ENCODE peak calls at places on chromosomes 4 and X, in seven cellular contexts. One of them, this sample, is unnamed.

GRCh38 chr4:5865896-5866599 is 26.8 kb downstream of the CRMP1 start:
- DNase-seq in K562: no peak
- DNase-seq in H1: no peak
- DNase-seq in Peyer's patch: no peak
- DNase-seq in heart left ventricle: no peak
- DNase-seq in body of pancreas: no peak
- DNase-seq in tibial nerve: no peak
- DNase-seq in this sample: no peak

GRCh38 chr4:57078685-57079521 is 31.3 kb downstream of the IGFBP7 start:
- DNase-seq in K562: no peak
- DNase-seq in H1: no peak
- DNase-seq in Peyer's patch: no peak
- DNase-seq in heart left ventricle: no peak
- DNase-seq in body of pancreas: peak; percentile 59
- DNase-seq in tibial nerve: no peak
- DNase-seq in this sample: no peak

GRCh38 chr4:81472249-81473085 is 760 bp upstream of the RASGEF1B start:
- DNase-seq in K562: no peak
- DNase-seq in H1: no peak
- DNase-seq in Peyer's patch: peak; percentile 80
- DNase-seq in heart left ventricle: peak; percentile 35
- DNase-seq in body of pancreas: peak; percentile 61
- DNase-seq in tibial nerve: no peak
- DNase-seq in this sample: no peak

GRCh38 chrX:769796-770195 is 139.2 kb downstream of the SHOX start:
- DNase-seq in K562: no peak
- DNase-seq in H1: no peak
- DNase-seq in Peyer's patch: no peak
- DNase-seq in heart left ventricle: no peak
- DNase-seq in body of pancreas: no peak
- DNase-seq in tibial nerve: no peak
- DNase-seq in this sample: no peak

GRCh38 chr4:74230902-74231499 is 73.1 kb downstream of the MTHFD2L start:
- DNase-seq in K562: no peak
- DNase-seq in H1: no peak
- DNase-seq in Peyer's patch: no peak
- DNase-seq in heart left ventricle: peak; percentile 15
- DNase-seq in body of pancreas: peak; percentile 9
- DNase-seq in tibial nerve: no peak
- DNase-seq in this sample: no peak

GRCh38 chr4:114474401-114474800 is 124.2 kb upstream of the UGT8 start:
- DNase-seq in K562: no peak
- DNase-seq in H1: no peak
- DNase-seq in Peyer's patch: no peak
- DNase-seq in heart left ventricle: no peak
- DNase-seq in body of pancreas: no peak
- DNase-seq in tibial nerve: no peak
- DNase-seq in this sample: no peak

GRCh38 chr4:83250666-83251065 is 33.9 kb downstream of the COQ2 start:
- DNase-seq in K562: no peak
- DNase-seq in H1: no peak
- DNase-seq in Peyer's patch: no peak
- DNase-seq in heart left ventricle: no peak
- DNase-seq in body of pancreas: no peak
- DNase-seq in tibial nerve: no peak
- DNase-seq in this sample: no peak

GRCh38 chr4:180550106-180550505 is 1693.1 kb upstream of the TENM3 start:
- DNase-seq in K562: no peak
- DNase-seq in H1: no peak
- DNase-seq in Peyer's patch: no peak
- DNase-seq in heart left ventricle: no peak
- DNase-seq in body of pancreas: no peak
- DNase-seq in tibial nerve: no peak
- DNase-seq in this sample: no peak

GRCh38 chr4:180240670-180241069 is 2002.5 kb upstream of the TENM3 start:
- DNase-seq in K562: no peak
- DNase-seq in H1: no peak
- DNase-seq in Peyer's patch: no peak
- DNase-seq in heart left ventricle: no peak
- DNase-seq in body of pancreas: no peak
- DNase-seq in tibial nerve: no peak
- DNase-seq in this sample: no peak

GRCh38 chr4:28462766-28463165 is 1602.1 kb downstream of the STIM2 start:
- DNase-seq in K562: no peak
- DNase-seq in H1: no peak
- DNase-seq in Peyer's patch: no peak
- DNase-seq in heart left ventricle: no peak
- DNase-seq in body of pancreas: no peak
- DNase-seq in tibial nerve: no peak
- DNase-seq in this sample: no peak

GRCh38 chr4:5050520-5050955 is 742 bp upstream of the STK32B start:
- DNase-seq in K562: peak; percentile 71
- DNase-seq in H1: peak; percentile 53
- DNase-seq in Peyer's patch: peak; percentile 61
- DNase-seq in heart left ventricle: peak; percentile 62
- DNase-seq in body of pancreas: peak; percentile 76
- DNase-seq in tibial nerve: peak; percentile 33
- DNase-seq in this sample: peak; percentile 49

GRCh38 chrX:31487946-31488345 is 416.1 kb upstream of the FTHL17 start:
- DNase-seq in K562: no peak
- DNase-seq in H1: no peak
- DNase-seq in Peyer's patch: no peak
- DNase-seq in heart left ventricle: no peak
- DNase-seq in body of pancreas: no peak
- DNase-seq in tibial nerve: no peak
- DNase-seq in this sample: no peak

GRCh38 chrX:40085086-40085551 is 12.6 kb downstream of the BCOR start:
- DNase-seq in K562: no peak
- DNase-seq in H1: no peak
- DNase-seq in Peyer's patch: no peak
- DNase-seq in heart left ventricle: no peak
- DNase-seq in body of pancreas: peak; percentile 64
- DNase-seq in tibial nerve: no peak
- DNase-seq in this sample: no peak

GRCh38 chr4:119139822-119140252 is 4.2 kb downstream of the MYOZ2 start:
- DNase-seq in K562: no peak
- DNase-seq in H1: no peak
- DNase-seq in Peyer's patch: no peak
- DNase-seq in heart left ventricle: no peak
- DNase-seq in body of pancreas: peak; percentile 9
- DNase-seq in tibial nerve: no peak
- DNase-seq in this sample: no peak

GRCh38 chr4:147696866-147697265 is 12.9 kb upstream of the PRMT9 start:
- DNase-seq in K562: no peak
- DNase-seq in H1: no peak
- DNase-seq in Peyer's patch: no peak
- DNase-seq in heart left ventricle: no peak
- DNase-seq in body of pancreas: no peak
- DNase-seq in tibial nerve: no peak
- DNase-seq in this sample: no peak

GRCh38 chr4:89800012-89800516 is 36.9 kb downstream of the SNCA start:
- DNase-seq in K562: no peak
- DNase-seq in H1: no peak
- DNase-seq in Peyer's patch: no peak
- DNase-seq in heart left ventricle: no peak
- DNase-seq in body of pancreas: no peak
- DNase-seq in tibial nerve: no peak
- DNase-seq in this sample: no peak

GRCh38 chr4:53734584-53735363 is 143.5 kb upstream of the LNX1 start:
- DNase-seq in K562: no peak
- DNase-seq in H1: no peak
- DNase-seq in Peyer's patch: no peak
- DNase-seq in heart left ventricle: no peak
- DNase-seq in body of pancreas: no peak
- DNase-seq in tibial nerve: no peak
- DNase-seq in this sample: no peak

GRCh38 chr4:14100349-14100748 is 472.8 kb upstream of the BOD1L1 start:
- DNase-seq in K562: no peak
- DNase-seq in H1: no peak
- DNase-seq in Peyer's patch: no peak
- DNase-seq in heart left ventricle: no peak
- DNase-seq in body of pancreas: no peak
- DNase-seq in tibial nerve: no peak
- DNase-seq in this sample: no peak

GRCh38 chrX:46840946-46841740 is 4.3 kb downstream of the RP2 start:
- DNase-seq in K562: no peak
- DNase-seq in H1: no peak
- DNase-seq in Peyer's patch: no peak
- DNase-seq in heart left ventricle: no peak
- DNase-seq in body of pancreas: no peak
- DNase-seq in tibial nerve: no peak
- DNase-seq in this sample: no peak

GRCh38 chr4:54090804-54091623 is 8.9 kb upstream of the GSX2 start:
- DNase-seq in K562: no peak
- DNase-seq in H1: no peak
- DNase-seq in Peyer's patch: no peak
- DNase-seq in heart left ventricle: peak; percentile 25
- DNase-seq in body of pancreas: peak; percentile 33
- DNase-seq in tibial nerve: no peak
- DNase-seq in this sample: no peak

GRCh38 chrX:51568586-51568985 is 50.1 kb downstream of the CENPVL3 start:
- DNase-seq in K562: no peak
- DNase-seq in H1: no peak
- DNase-seq in Peyer's patch: no peak
- DNase-seq in heart left ventricle: no peak
- DNase-seq in body of pancreas: no peak
- DNase-seq in tibial nerve: no peak
- DNase-seq in this sample: no peak

GRCh38 chr4:77538574-77539157 is 67.0 kb upstream of the CXCL13 start:
- DNase-seq in K562: no peak
- DNase-seq in H1: no peak
- DNase-seq in Peyer's patch: no peak
- DNase-seq in heart left ventricle: no peak
- DNase-seq in body of pancreas: peak; percentile 67
- DNase-seq in tibial nerve: no peak
- DNase-seq in this sample: no peak

GRCh38 chr4:113300384-113301011 is 251.0 kb downstream of the ANK2 start:
- DNase-seq in K562: no peak
- DNase-seq in H1: no peak
- DNase-seq in Peyer's patch: no peak
- DNase-seq in heart left ventricle: peak; percentile 16
- DNase-seq in body of pancreas: peak; percentile 18
- DNase-seq in tibial nerve: no peak
- DNase-seq in this sample: peak; percentile 9

GRCh38 chr4:105637409-105638258 is 70.9 kb downstream of the INTS12 start:
- DNase-seq in K562: peak; percentile 42
- DNase-seq in H1: no peak
- DNase-seq in Peyer's patch: peak; percentile 92
- DNase-seq in heart left ventricle: peak; percentile 61
- DNase-seq in body of pancreas: peak; percentile 77
- DNase-seq in tibial nerve: peak; percentile 72
- DNase-seq in this sample: no peak

GRCh38 chrX:10014462-10015373 is 47.6 kb downstream of the CLDN34 start:
- DNase-seq in K562: peak; percentile 67
- DNase-seq in H1: peak; percentile 38
- DNase-seq in Peyer's patch: peak; percentile 89
- DNase-seq in heart left ventricle: peak; percentile 89
- DNase-seq in body of pancreas: peak; percentile 89
- DNase-seq in tibial nerve: peak; percentile 65
- DNase-seq in this sample: no peak

GRCh38 chr4:8099981-8100464 is 58.6 kb downstream of the ABLIM2 start:
- DNase-seq in K562: no peak
- DNase-seq in H1: no peak
- DNase-seq in Peyer's patch: no peak
- DNase-seq in heart left ventricle: no peak
- DNase-seq in body of pancreas: peak; percentile 13
- DNase-seq in tibial nerve: no peak
- DNase-seq in this sample: no peak

GRCh38 chr4:162285753-162286152 is 122.0 kb upstream of the FSTL5 start:
- DNase-seq in K562: no peak
- DNase-seq in H1: no peak
- DNase-seq in Peyer's patch: no peak
- DNase-seq in heart left ventricle: no peak
- DNase-seq in body of pancreas: no peak
- DNase-seq in tibial nerve: no peak
- DNase-seq in this sample: no peak

GRCh38 chr4:72468904-72469502 is 100.0 kb downstream of the ADAMTS3 start:
- DNase-seq in K562: peak; percentile 40
- DNase-seq in H1: no peak
- DNase-seq in Peyer's patch: no peak
- DNase-seq in heart left ventricle: no peak
- DNase-seq in body of pancreas: no peak
- DNase-seq in tibial nerve: no peak
- DNase-seq in this sample: no peak

DNA sequence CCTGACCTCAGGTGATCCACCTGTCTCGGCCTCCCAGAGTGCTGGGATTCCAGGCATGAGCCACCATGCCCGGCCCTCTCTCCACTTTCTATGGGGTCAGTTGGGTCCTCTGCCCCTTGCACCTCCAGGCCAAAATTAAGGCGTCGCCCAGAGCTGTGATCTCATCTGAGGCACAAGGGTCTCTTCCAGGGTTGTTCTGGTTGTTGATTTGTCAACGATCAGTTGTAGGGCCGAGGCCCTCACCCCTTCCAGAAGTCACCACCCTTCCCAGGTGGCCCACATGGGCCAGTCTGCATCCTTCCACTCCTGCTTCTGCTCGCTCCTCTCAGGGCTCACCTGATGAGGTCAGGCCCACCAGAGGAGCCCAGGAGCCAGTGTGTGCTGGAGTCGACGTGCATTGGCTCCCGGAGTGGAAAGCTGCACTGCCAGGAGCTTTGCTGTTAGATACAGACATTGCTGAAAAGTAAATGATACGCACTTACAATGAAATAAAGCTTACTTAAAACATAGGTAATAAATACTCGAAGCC is 14.3 kb upstream of the TMEM271 start:
- DNase-seq in K562: no peak
- DNase-seq in H1: no peak
- DNase-seq in Peyer's patch: no peak
- DNase-seq in heart left ventricle: no peak
- DNase-seq in body of pancreas: no peak
- DNase-seq in tibial nerve: no peak
- DNase-seq in this sample: no peak
- TF ChIP-seq POLR2A in K562: no peak
- TF ChIP-seq POLR2A in H1: no peak
- TF ChIP-seq POLR2A in Peyer's patch: no peak
- TF ChIP-seq POLR2A in heart left ventricle: no peak
- TF ChIP-seq POLR2A in body of pancreas: no peak
- TF ChIP-seq POLR2A in tibial nerve: no peak
- TF ChIP-seq POLR2A in this sample: no peak

GRCh38 chr4:122151982-122152698 is at the start of gene BLTP1:
- DNase-seq in K562: peak; percentile 93
- DNase-seq in H1: peak; percentile 57
- DNase-seq in Peyer's patch: peak; percentile 95
- DNase-seq in heart left ventricle: peak; percentile 92
- DNase-seq in body of pancreas: peak; percentile 86
- DNase-seq in tibial nerve: peak; percentile 75
- DNase-seq in this sample: peak; percentile 59
- TF ChIP-seq POLR2A in K562: peak; percentile 88
- TF ChIP-seq POLR2A in H1: peak; percentile 55
- TF ChIP-seq POLR2A in Peyer's patch: peak; percentile 57
- TF ChIP-seq POLR2A in heart left ventricle: peak; percentile 74
- TF ChIP-seq POLR2A in body of pancreas: peak; percentile 52
- TF ChIP-seq POLR2A in tibial nerve: peak; percentile 26
- TF ChIP-seq POLR2A in this sample: peak; percentile 79

GRCh38 chr4:123546661-123547060 is 150.1 kb downstream of the SPRY1 start:
- DNase-seq in K562: no peak
- DNase-seq in H1: no peak
- DNase-seq in Peyer's patch: no peak
- DNase-seq in heart left ventricle: no peak
- DNase-seq in body of pancreas: no peak
- DNase-seq in tibial nerve: no peak
- DNase-seq in this sample: no peak
- TF ChIP-seq POLR2A in K562: no peak
- TF ChIP-seq POLR2A in H1: no peak
- TF ChIP-seq POLR2A in Peyer's patch: no peak
- TF ChIP-seq POLR2A in heart left ventricle: no peak
- TF ChIP-seq POLR2A in body of pancreas: no peak
- TF ChIP-seq POLR2A in tibial nerve: no peak
- TF ChIP-seq POLR2A in this sample: no peak

GRCh38 chr4:144721994-144722393 is 76.0 kb downstream of the HHIP start:
- DNase-seq in K562: no peak
- DNase-seq in H1: no peak
- DNase-seq in Peyer's patch: no peak
- DNase-seq in heart left ventricle: no peak
- DNase-seq in body of pancreas: no peak
- DNase-seq in tibial nerve: no peak
- DNase-seq in this sample: no peak
- TF ChIP-seq POLR2A in K562: no peak
- TF ChIP-seq POLR2A in H1: no peak
- TF ChIP-seq POLR2A in Peyer's patch: no peak
- TF ChIP-seq POLR2A in heart left ventricle: no peak
- TF ChIP-seq POLR2A in body of pancreas: no peak
- TF ChIP-seq POLR2A in tibial nerve: no peak
- TF ChIP-seq POLR2A in this sample: no peak

This sample was measured in H54.